ENCODE peak calls at places on chromosomes 6 and 20, in four cellular contexts. I, V, D and P are unnamed samples.

GRCh38 chr6:111788779-111789276 is 84.4 kb downstream of the FYN start:
- DNase-seq in D (no peak), V (no peak), I (no peak), P (no peak)

GRCh38 chr20:7085448-7085847 is 318.0 kb downstream of the BMP2 start:
- DNase-seq in I (no peak), V (no peak), D (no peak), P (no peak)

GRCh38 chr20:669573-669972 is 6.0 kb downstream of the SCRT2 start:
- DNase-seq in V (no peak), I (no peak), D (no peak), P (no peak)

GRCh38 chr20:57908691-57909090 is 198.9 kb upstream of the PMEPA1 start:
- DNase-seq in V (no peak), D (no peak), I (no peak), P (no peak)

GRCh38 chr20:53677447-53678314 is 84.0 kb upstream of the ZNF217 start:
- DNase-seq in I (no peak), V (peak), D (no peak), P (no peak)

GRCh38 chr20:62412194-62413024 is 5.3 kb upstream of the CABLES2 start:
- DNase-seq in I (no peak), D (no peak), V (no peak), P (no peak)

GRCh38 chr6:135576055-135576454 is 78.5 kb upstream of the AHI1 start:
- DNase-seq in D (no peak), V (no peak), I (no peak), P (no peak)

GRCh38 chr6:14984454-14984853 is 261.4 kb upstream of the JARID2 start:
- DNase-seq in I (no peak), V (peak), D (no peak), P (no peak)

GRCh38 chr6:63816979-63817436 is 181.4 kb downstream of the PHF3 start:
- DNase-seq in I (no peak), D (no peak), V (peak), P (no peak)

GRCh38 chr6:75098709-75099108 is 107.1 kb downstream of the COL12A1 start:
- DNase-seq in D (no peak), I (no peak), V (peak), P (no peak)

GRCh38 chr6:168292911-168293310 is 26.7 kb downstream of the DACT2 start:
- DNase-seq in V (peak), I (no peak), D (no peak), P (no peak)

GRCh38 chr6:100665041-100665380 is 200.3 kb upstream of the SIM1 start:
- DNase-seq in V (no peak), I (no peak), D (peak), P (no peak)

GRCh38 chr20:50278377-50278683 is 87.7 kb downstream of the CEBPB start:
- DNase-seq in D (no peak), I (no peak), V (no peak), P (no peak)

GRCh38 chr6:51531623-51532022 is 555.8 kb downstream of the PKHD1 start:
- DNase-seq in I (no peak), D (no peak), V (no peak), P (no peak)

GRCh38 chr20:13525225-13525940 is 113.3 kb downstream of the TASP1 start:
- DNase-seq in D (no peak), V (no peak), I (no peak), P (no peak)

GRCh38 chr6:109397020-109397419 is 14.8 kb upstream of the CD164 start:
- DNase-seq in V (no peak), I (no peak), D (no peak), P (no peak)

GRCh38 chr6:17612048-17612447 is 11.9 kb downstream of the FAM8A1 start:
- DNase-seq in V (no peak), D (no peak), I (no peak), P (no peak)

GRCh38 chr6:170080828-170081368 is 210.0 kb downstream of the DLL1 start:
- DNase-seq in V (no peak), I (no peak), D (no peak), P (no peak)